ENCODE peak calls at places on chromosomes 12 and 14, in nine cellular contexts. Y, B, N, E, W, X, S, U and P are unnamed samples.

GRCh38 chr14:47040490-47040889 is 388.9 kb upstream of the RPL10L start:
- DNase-seq in U (peak), Y (peak), E (no peak), N (no peak), S (no peak), X (no peak), B (peak), W (peak), P (no peak)

GRCh38 chr12:60205500-60205899 is 609.7 kb downstream of the SLC16A7 start:
- DNase-seq in U (peak), Y (peak), W (no peak), E (no peak), X (no peak), N (peak), S (no peak), B (no peak), P (peak)

GRCh38 chr14:99479903-99480855 is 480 bp downstream of the SETD3 start:
- DNase-seq in W (peak), U (peak), Y (peak), B (peak), X (peak), E (peak), S (peak), N (peak), P (peak)

GRCh38 chr12:98042668-98043067 is 472.7 kb upstream of the TMPO start:
- DNase-seq in E (no peak), W (no peak), Y (no peak), N (no peak), U (no peak), X (no peak), B (no peak), S (no peak), P (no peak)

GRCh38 chr12:132438139-132438700 is 51.7 kb upstream of the FBRSL1 start:
- DNase-seq in B (no peak), X (no peak), W (no peak), U (no peak), S (no peak), Y (no peak), N (no peak), E (no peak), P (no peak)

GRCh38 chr12:24920141-24920540 is 28.8 kb downstream of the BCAT1 start:
- DNase-seq in Y (no peak), U (no peak), W (no peak), S (no peak), B (no peak), E (no peak), N (no peak), X (no peak), P (no peak)

GRCh38 chr12:127482950-127483349 is 784.0 kb upstream of the TMEM132C start:
- DNase-seq in N (no peak), B (no peak), U (no peak), E (no peak), Y (no peak), S (no peak), W (no peak), X (no peak), P (no peak)

GRCh38 chr14:20873370-20874177 is 17.6 kb upstream of the RNASE3 start:
- DNase-seq in N (peak), U (peak), W (peak), X (peak), S (peak), E (peak), B (peak), Y (peak), P (peak)

GRCh38 chr12:26848156-26848825 is 15.3 kb upstream of the ITPR2 start:
- DNase-seq in B (no peak), X (no peak), Y (peak), W (no peak), U (peak), N (peak), E (no peak), S (no peak), P (no peak)

GRCh38 chr14:62269204-62269603 is 507.0 kb downstream of the SNAPC1 start:
- DNase-seq in B (no peak), W (peak), X (no peak), E (no peak), N (peak), U (peak), Y (peak), S (no peak), P (peak)

GRCh38 chr12:122947352-122947792 is 18.9 kb downstream of the ABCB9 start:
- DNase-seq in E (peak), S (no peak), B (no peak), U (no peak), X (peak), N (no peak), Y (no peak), W (no peak), P (no peak)

GRCh38 chr14:57209561-57209960 is 59.1 kb downstream of the EXOC5 start:
- DNase-seq in E (no peak), B (no peak), Y (peak), X (no peak), U (peak), S (no peak), W (no peak), N (peak), P (peak)

GRCh38 chr14:90900712-90901111 is 84.5 kb upstream of the TTC7B start:
- DNase-seq in S (no peak), N (peak), Y (peak), W (no peak), B (no peak), U (peak), X (no peak), E (no peak), P (peak)

DNA sequence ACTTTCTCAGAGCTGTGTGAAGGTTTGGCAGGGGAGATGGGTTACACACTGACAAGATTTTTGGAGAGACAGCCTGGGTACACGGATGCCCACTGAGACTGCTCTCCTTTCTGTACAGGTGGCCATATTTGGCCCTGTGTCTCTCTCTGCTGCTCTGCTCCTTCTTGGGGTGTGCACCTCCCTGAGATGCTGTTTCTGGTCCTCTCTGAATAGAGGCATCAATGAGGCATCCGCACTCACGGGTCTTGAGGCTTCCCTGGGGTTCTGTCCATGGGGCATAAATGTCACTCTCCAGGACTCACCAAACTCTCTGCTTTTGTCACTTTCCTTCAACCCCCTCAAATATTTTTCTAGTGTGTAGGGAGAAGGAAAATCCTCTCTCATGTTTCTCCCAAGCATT is 77.5 kb downstream of the TTC8 start:
- DNase-seq in N (no peak), U (no peak), W (no peak), S (no peak), E (no peak), B (no peak), Y (no peak), X (no peak), P (no peak)
- TF ChIP-seq CTCF in N (no peak), U (no peak), W (no peak), S (no peak), E (no peak), B (no peak), Y (no peak), X (no peak), P (no peak)

GRCh38 chr12:67354966-67355365 is 85.8 kb downstream of the CAND1 start:
- DNase-seq in Y (peak), W (no peak), E (no peak), X (no peak), S (no peak), U (peak), B (no peak), N (peak), P (no peak)
- H3K4me3 ChIP-seq in Y (no peak), W (no peak), E (no peak), X (no peak), S (no peak), U (no peak), B (no peak), N (no peak), P (no peak)

DNA sequence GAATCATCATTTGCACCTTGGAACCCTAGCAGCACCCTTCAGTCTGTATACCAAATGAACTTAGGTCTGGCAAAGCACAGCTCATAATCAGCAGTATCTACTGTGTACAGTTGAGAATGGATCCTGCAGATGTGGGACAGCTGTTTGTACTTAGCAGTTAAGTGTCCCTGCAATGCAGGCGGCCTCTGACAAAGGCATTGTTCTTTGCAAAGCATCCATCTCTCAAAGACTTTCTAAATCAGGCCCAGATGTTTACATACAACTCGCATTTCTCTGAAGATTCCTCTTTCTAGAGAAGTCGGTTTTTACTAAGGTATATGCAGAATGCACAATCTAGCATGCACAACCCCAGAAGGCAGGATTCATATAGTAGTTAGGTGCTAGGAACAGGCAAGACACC is 170.5 kb upstream of the RBM19 start:
- DNase-seq in X (no peak), S (no peak), Y (no peak), E (no peak), B (no peak), U (no peak), W (no peak), N (no peak), P (no peak)
- TF ChIP-seq CTCF in X (no peak), S (no peak), Y (no peak), E (no peak), B (no peak), U (no peak), W (no peak), N (no peak), P (no peak)

DNA sequence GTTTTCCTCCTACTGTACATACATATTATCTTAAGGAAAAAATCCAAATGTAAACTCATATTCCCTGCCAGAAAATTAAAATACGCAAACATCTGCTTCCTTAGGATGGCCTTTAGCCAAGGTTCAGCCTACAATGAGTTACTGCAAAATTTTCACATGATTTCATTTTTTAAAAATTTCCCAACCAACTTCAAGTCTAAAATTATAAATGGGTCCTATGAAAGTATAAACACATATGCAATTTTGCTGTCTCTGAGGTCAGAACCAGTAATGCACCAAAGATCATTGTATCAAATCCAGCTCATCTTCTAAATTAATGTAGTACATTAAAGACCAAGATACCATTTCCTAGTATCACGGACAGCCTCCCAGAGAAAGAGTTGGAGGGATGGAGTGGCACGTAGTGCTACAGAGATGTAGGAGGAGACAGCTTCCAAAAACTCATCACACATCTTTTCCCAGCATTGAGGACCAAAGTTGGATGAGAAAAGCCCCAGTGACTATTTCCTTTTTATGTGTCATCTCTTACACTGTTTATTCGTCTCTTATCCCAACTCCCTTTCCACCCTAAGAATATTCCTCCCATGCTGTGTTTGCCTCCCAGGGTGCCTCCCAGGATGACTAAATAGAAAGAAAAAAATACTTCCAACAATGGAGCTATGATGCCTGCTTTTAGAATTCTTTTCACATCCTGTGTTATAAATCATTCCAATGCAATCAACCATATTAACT is 92.3 kb upstream of the SLCO1C1 start:
- DNase-seq in Y (peak), X (no peak), N (peak), S (no peak), W (no peak), U (peak), B (no peak), E (no peak), P (peak)
- H3K4me3 ChIP-seq in Y (no peak), X (no peak), N (no peak), S (no peak), W (no peak), U (no peak), B (no peak), E (no peak), P (no peak)

DNA sequence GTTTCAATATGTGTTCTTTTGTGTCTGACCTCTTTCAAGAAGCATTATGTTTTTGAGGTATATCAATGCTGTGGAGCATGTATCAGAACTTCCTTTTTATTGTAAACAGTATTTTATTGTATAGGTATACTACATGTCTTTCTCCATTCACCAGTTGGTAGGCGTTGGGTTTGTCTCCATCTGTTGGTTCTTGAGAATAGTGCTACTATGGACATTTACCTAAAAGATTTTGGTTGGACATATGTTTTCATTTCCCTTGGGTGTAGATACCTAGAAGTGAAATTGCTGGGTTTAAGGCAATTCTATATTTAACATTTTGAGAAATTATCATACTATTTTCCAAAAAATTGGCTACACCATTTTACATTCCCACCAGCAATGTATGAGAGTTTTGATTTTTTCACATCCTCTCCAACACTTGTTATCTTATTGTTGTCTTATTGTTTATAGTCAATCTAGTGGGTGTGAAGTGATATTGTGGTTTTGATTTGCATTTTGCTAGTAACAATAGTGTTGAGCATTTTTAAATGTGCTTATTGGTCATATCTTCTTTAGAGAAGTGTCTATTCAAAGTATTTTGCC is 409.2 kb downstream of the IPO8 start:
- DNase-seq in X (no peak), S (peak), E (no peak), U (peak), N (peak), B (no peak), Y (peak), W (peak), P (peak)
- TF ChIP-seq CTCF in X (peak), S (peak), E (peak), U (peak), N (peak), B (peak), Y (peak), W (peak), P (peak)

DNA sequence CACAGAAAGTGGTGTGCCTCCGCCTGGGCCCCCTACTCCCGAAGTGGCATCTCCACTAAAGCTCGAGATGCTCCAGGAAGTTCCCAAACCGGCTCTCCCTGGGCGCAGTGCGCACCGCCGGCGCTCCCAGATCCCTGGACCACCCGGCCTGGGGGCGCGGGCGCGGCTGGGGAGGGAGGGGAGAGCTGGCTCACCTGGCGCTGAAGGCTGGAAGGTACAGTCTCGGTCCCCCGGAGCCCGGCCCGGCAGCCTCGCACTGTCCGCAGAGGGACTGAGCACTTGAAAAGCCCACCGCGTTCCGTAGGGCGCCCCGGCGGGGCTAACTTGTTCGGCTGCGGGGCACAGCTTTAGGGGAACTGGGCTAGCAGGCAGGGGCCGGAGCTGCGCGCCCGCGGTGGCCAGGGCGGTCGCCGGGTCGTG is 558 bp downstream of the DBX2 start:
- DNase-seq in U (no peak), B (peak), W (no peak), N (no peak), Y (no peak), X (no peak), E (no peak), S (no peak), P (no peak)
- H3K4me3 ChIP-seq in U (no peak), B (peak), W (no peak), N (no peak), Y (no peak), X (peak), E (peak), S (no peak), P (no peak)

GRCh38 chr12:96698965-96699364 is 208.1 kb upstream of the NEDD1 start:
- DNase-seq in E (no peak), B (no peak), W (no peak), N (no peak), U (no peak), Y (no peak), S (no peak), X (no peak), P (no peak)

DNA sequence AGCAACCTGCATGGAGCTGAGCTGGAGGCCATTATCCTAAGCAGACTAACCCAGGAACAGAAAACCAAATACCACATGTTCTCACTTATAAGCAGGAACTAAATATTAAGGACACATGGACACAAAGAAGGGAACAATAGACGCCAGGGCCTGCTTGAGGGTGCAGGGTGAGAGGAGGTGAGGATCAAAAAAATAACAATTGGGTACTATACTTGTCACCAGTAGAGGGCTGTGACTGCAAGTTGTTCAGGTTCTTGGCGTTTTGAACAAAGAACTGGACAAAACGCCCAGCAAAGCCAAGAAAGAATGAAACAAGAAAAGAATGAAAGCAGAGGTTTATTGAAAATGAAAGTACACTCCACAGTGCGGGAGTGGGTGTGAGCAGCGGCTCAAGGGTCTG is 208.5 kb upstream of the NEDD1 start:
- DNase-seq in E (no peak), B (no peak), Y (peak), U (no peak), S (no peak), N (no peak), X (no peak), W (no peak), P (no peak)
- TF ChIP-seq CTCF in E (no peak), B (peak), Y (peak), U (peak), S (no peak), N (no peak), X (no peak), W (no peak), P (no peak)

GRCh38 chr12:50248406-50248805 is 34.9 kb downstream of the LIMA1 start:
- DNase-seq in W (no peak), S (no peak), B (no peak), N (no peak), E (no peak), U (no peak), Y (no peak), X (no peak), P (no peak)
- H3K4me3 ChIP-seq in W (no peak), S (no peak), B (no peak), N (no peak), E (no peak), U (no peak), Y (no peak), X (no peak), P (no peak)